ENCODE peak calls at places on chromosomes 12 and 14, in four cellular contexts. P is DMS153, N is aorta, F is ovary. A is an unnamed sample.

GRCh38 chr12:10400829-10401228 is 8.7 kb downstream of the KLRC4 start:
- DNase-seq in N (no peak), P (no peak), F (no peak), A (no peak)

GRCh38 chr12:8996682-8997405 is 7.5 kb downstream of the KLRG1 start:
- DNase-seq in F (no peak), P (no peak), N (no peak), A (no peak)

GRCh38 chr14:91906374-91906773 is 39.0 kb upstream of the TC2N start:
- DNase-seq in P (no peak), F (no peak), N (no peak), A (no peak)

GRCh38 chr14:66790101-66790500 is 282.2 kb downstream of the GPHN start:
- DNase-seq in N (no peak), F (no peak), P (no peak), A (no peak)

GRCh38 chr12:124605150-124605549 is 37.7 kb upstream of the NCOR2 start:
- DNase-seq in N (no peak), F (no peak), P (no peak), A (no peak)

GRCh38 chr14:101581806-101582205 is 20.5 kb downstream of the DIO3 start:
- DNase-seq in F (no peak), N (peak; percentile 14), P (no peak), A (no peak)

GRCh38 chr12:26651566-26652188 is 181.3 kb downstream of the ITPR2 start:
- DNase-seq in P (peak; percentile 30), F (peak; percentile 33), N (no peak), A (no peak)

GRCh38 chr12:128818065-128819022 is 5.4 kb downstream of the SLC15A4 start:
- DNase-seq in P (no peak), N (no peak), F (no peak), A (no peak)

GRCh38 chr14:74326369-74327152 is 21.7 kb upstream of the VRTN start:
- DNase-seq in F (no peak), P (no peak), N (no peak), A (no peak)

GRCh38 chr14:90660865-90661570 is 155.2 kb downstream of the TTC7B start:
- DNase-seq in F (no peak), N (no peak), P (peak; percentile 77), A (peak; percentile 48)

GRCh38 chr12:14384783-14385638 is 19.5 kb downstream of the ATF7IP start:
- DNase-seq in N (no peak), F (peak; percentile 39), P (peak; percentile 48), A (no peak)

GRCh38 chr12:128729628-128730121 is 94.1 kb downstream of the SLC15A4 start:
- DNase-seq in F (no peak), N (no peak), P (no peak), A (no peak)

GRCh38 chr12:105933671-105934665 is 204.8 kb downstream of the NUAK1 start:
- DNase-seq in P (no peak), F (no peak), N (no peak), A (no peak)

GRCh38 chr12:110179291-110179690 is 55.1 kb downstream of the IFT81 start:
- DNase-seq in N (no peak), F (no peak), P (no peak), A (no peak)

GRCh38 chr12:64072946-64073345 is 149.2 kb downstream of the KICS2 start:
- DNase-seq in P (no peak), N (no peak), F (no peak), A (no peak)

GRCh38 chr14:52871606-52872005 is 79.2 kb downstream of the FERMT2 start:
- DNase-seq in P (no peak), F (no peak), N (no peak), A (no peak)

GRCh38 chr12:91926810-91927209 is 218.8 kb downstream of the BTG1 start:
- DNase-seq in P (peak; percentile 97), N (no peak), F (no peak), A (no peak)

GRCh38 chr12:51846911-51847829 is 1.3 kb downstream of the FIGNL2 start:
- DNase-seq in N (peak; percentile 85), F (peak; percentile 29), P (no peak), A (peak; percentile 65)

GRCh38 chr12:53698948-53699672 is 23.2 kb upstream of the ATP5MC2 start:
- DNase-seq in P (no peak), F (no peak), N (no peak), A (no peak)

GRCh38 chr12:99200711-99201384 is 446.7 kb upstream of the GARIN6 start:
- DNase-seq in P (no peak), N (no peak), F (no peak), A (no peak)

A was measured in left ventricle myocardium inferior.